ENCODE peak calls at places on chromosomes 7 and 10, in nine cellular contexts. V is stomach, X is transverse colon, W is H1, Z is upper lobe of left lung, Y is suprapubic skin, R is esophagus muscularis mucosa, C is K562, I is GM12878. A is an unnamed sample.
A peak's percentile ranks its signal among the peaks of the same experiment; 100 is the strongest.

GRCh38 chr10:122176232-122176865 is 94.7 kb upstream of the BTBD16 start:
- DNase-seq in X (no peak), R (no peak), V (no peak), Z (no peak), I (no peak), Y (no peak), W (no peak), C (no peak), A (no peak)

GRCh38 chr7:128889121-128889520 is 21.4 kb downstream of the KCP start:
- DNase-seq in C (no peak), R (no peak), Y (peak; percentile 34), Z (no peak), V (no peak), W (no peak), X (no peak), I (no peak), A (no peak)

GRCh38 chr7:136976504-136977251 is 108.2 kb downstream of the CHRM2 start:
- DNase-seq in V (no peak), C (no peak), Y (no peak), W (no peak), I (no peak), R (no peak), X (no peak), Z (no peak), A (no peak)

GRCh38 chr10:35003906-35004305 is 86.2 kb downstream of the CUL2 start:
- DNase-seq in C (no peak), I (no peak), V (no peak), X (no peak), Y (no peak), Z (no peak), R (no peak), W (no peak), A (no peak)

GRCh38 chr10:55550241-55550640 is 749.2 kb upstream of the PCDH15 start:
- DNase-seq in Z (no peak), Y (no peak), I (no peak), C (no peak), X (no peak), W (no peak), R (no peak), V (no peak), A (no peak)

GRCh38 chr7:157281221-157281998 is 55.4 kb upstream of the DNAJB6 start:
- DNase-seq in R (no peak), I (no peak), Y (no peak), Z (no peak), W (no peak), X (no peak), V (no peak), C (peak; percentile 18), A (no peak)

GRCh38 chr7:105487559-105488218 is 34.4 kb downstream of the PUS7 start:
- DNase-seq in C (peak; percentile 79), Z (peak; percentile 32), W (peak; percentile 32), V (no peak), Y (no peak), I (no peak), R (no peak), X (no peak), A (no peak)

GRCh38 chr7:101714097-101714496 is 85.0 kb upstream of the MYL10 start:
- DNase-seq in R (no peak), C (no peak), V (no peak), X (no peak), Z (no peak), Y (no peak), W (no peak), I (no peak), A (no peak)

GRCh38 chr7:69799990-69800389 is 201.7 kb downstream of the AUTS2 start:
- DNase-seq in V (no peak), W (no peak), Z (no peak), Y (no peak), X (no peak), I (no peak), C (no peak), R (no peak), A (no peak)

GRCh38 chr7:19080076-19080475 is 37.4 kb downstream of the TWIST1 start:
- DNase-seq in V (no peak), I (no peak), Y (no peak), R (no peak), Z (no peak), X (no peak), C (no peak), W (no peak), A (no peak)

GRCh38 chr7:120554960-120555571 is 282.1 kb downstream of the KCND2 start:
- DNase-seq in W (peak; percentile 56), R (no peak), Y (no peak), I (peak; percentile 45), V (no peak), X (no peak), C (peak; percentile 47), Z (no peak), A (no peak)

GRCh38 chr10:79354141-79354540 is 6.9 kb downstream of the PPIF start:
- DNase-seq in R (no peak), Y (no peak), X (no peak), Z (peak; percentile 20), V (no peak), I (no peak), C (peak; percentile 8), W (no peak), A (no peak)
- TF ChIP-seq POLR2A in R (no peak), Y (no peak), X (no peak), Z (no peak), V (no peak), I (peak; percentile 3), C (peak; percentile 8), W (no peak), A (no peak)

DNA sequence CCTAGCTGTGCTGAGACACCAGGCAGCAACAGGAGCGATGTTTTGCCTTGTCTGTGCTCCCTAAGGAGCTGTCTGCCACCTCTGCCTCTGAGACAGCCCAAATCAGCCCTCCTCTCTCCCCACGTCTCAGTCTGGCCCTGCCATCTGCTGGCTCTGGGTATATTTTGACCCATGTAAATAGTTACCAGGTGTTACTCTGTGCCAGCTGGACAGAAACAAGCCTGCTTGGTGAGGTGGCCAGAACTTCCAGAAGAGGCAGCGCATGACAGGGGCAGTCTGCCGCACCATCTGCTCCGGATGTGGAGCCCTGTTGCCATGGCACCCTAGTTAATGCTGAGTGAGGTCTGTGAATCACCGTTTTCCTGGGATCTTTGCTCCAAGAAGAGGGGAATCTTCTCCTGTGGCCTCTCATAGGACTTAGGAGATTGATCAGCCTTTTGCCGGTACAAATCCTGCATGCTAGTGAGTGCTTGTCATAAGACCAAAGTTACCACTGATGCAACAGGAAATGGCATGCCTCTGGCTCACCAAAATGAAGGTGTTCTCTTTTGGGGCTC is 31.8 kb downstream of the GSTO2 start:
- DNase-seq in C (no peak), Y (no peak), X (peak; percentile 65), R (no peak), Z (no peak), W (no peak), V (peak; percentile 72), I (no peak), A (peak; percentile 91)
- TF ChIP-seq POLR2AphosphoS5 in C (no peak), Y (no peak), X (peak; percentile 59), R (peak; percentile 86), Z (peak; percentile 48), W (no peak), V (peak; percentile 68), I (no peak), A (no peak)

DNA sequence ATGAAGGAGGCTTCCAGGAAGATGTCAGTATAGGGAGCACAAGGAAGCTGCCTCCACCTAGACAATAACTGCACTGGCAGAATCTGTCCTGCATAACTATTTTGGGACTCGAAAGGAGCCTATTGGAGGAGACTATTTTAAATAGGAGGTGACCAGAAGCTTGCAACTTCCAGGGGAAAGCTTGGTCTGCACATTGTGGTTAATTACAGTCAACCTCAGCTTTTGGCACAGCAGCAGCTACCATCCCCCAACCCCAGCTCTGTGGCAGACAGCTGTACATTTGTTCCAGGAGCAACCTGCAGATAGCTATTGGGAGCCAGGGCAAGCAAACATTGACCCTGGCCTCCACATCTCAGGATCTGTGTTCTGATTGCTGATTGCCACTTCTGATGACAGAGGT is 46.3 kb upstream of the NANOS1 start:
- DNase-seq in Z (no peak), W (no peak), X (no peak), Y (peak; percentile 15), I (peak; percentile 44), C (no peak), R (peak; percentile 31), V (peak; percentile 51), A (no peak)
- TF ChIP-seq EP300 in Z (no peak), W (no peak), X (no peak), Y (no peak), I (no peak), C (no peak), R (no peak), V (no peak), A (no peak)

GRCh38 chr7:151689196-151689971 is 169.7 kb upstream of the RHEB start:
- DNase-seq in Y (peak; percentile 74), R (no peak), C (no peak), V (no peak), Z (peak; percentile 34), I (no peak), X (no peak), W (no peak), A (no peak)
- TF ChIP-seq POLR2A in Y (no peak), R (no peak), C (no peak), V (no peak), Z (no peak), I (no peak), X (no peak), W (no peak), A (no peak)

GRCh38 chr10:102424145-102424544 is 3.5 kb downstream of the FBXL15 start:
- DNase-seq in Z (no peak), C (no peak), X (no peak), W (no peak), Y (no peak), I (no peak), R (no peak), V (no peak), A (no peak)

GRCh38 chr10:102421645-102422585 is 1.3 kb downstream of the FBXL15 start:
- DNase-seq in Z (peak; percentile 78), X (peak; percentile 66), Y (no peak), C (peak; percentile 62), R (no peak), I (no peak), W (peak; percentile 64), V (peak; percentile 67), A (peak; percentile 73)

GRCh38 chr10:102423372-102423968 is 2.8 kb downstream of the FBXL15 start:
- DNase-seq in R (no peak), Y (no peak), V (no peak), I (no peak), X (no peak), Z (no peak), C (no peak), W (no peak), A (no peak)

GRCh38 chr10:102420810-102421644 is at the start of gene FBXL15:
- DNase-seq in C (peak; percentile 91), W (peak; percentile 98), X (peak; percentile 98), Z (peak; percentile 98), I (peak; percentile 89), Y (peak; percentile 99), R (peak; percentile 99), V (peak; percentile 99), A (peak; percentile 99)

GRCh38 chr10:102422586-102423129 is 2.0 kb downstream of the FBXL15 start:
- DNase-seq in X (peak; percentile 90), R (peak; percentile 94), Y (peak; percentile 83), I (no peak), V (peak; percentile 87), Z (peak; percentile 92), W (peak; percentile 89), C (peak; percentile 75), A (peak; percentile 91)
- TF ChIP-seq POLR2AphosphoS5 in X (peak; percentile 88), R (peak; percentile 81), Y (no peak), I (no peak), V (peak; percentile 40), Z (peak; percentile 79), W (peak; percentile 75), C (no peak), A (peak; percentile 52)

GRCh38 chr10:3897156-3897555 is 112.1 kb upstream of the KLF6 start:
- DNase-seq in R (no peak), C (no peak), X (no peak), V (no peak), Y (no peak), Z (no peak), W (no peak), I (no peak), A (no peak)
- TF ChIP-seq EP300 in R (no peak), C (no peak), X (no peak), V (no peak), Y (no peak), Z (no peak), W (no peak), I (no peak), A (no peak)

A was measured in sigmoid colon.